ENCODE peak calls at places on chromosomes 3 and 15, in six cellular contexts. N is GM23338, U is suprapubic skin, D is endothelial cell of umbilical vein, T is stomach, V is Panc1. K is an unnamed sample. For H3K4me1, the result is how much of the 10 kb centered on the place peaks cover.

GRCh38 chr15:81410318-81410753 is 36.3 kb upstream of the TMC3 start:
- DNase-seq in N (peak), U (peak), D (peak), T (no peak), V (peak), K (no peak)

GRCh38 chr15:95247068-95247984 is 1016.0 kb downstream of the MCTP2 start:
- DNase-seq in N (no peak), U (no peak), D (peak), T (peak), V (peak), K (no peak)

GRCh38 chr15:43509923-43510229 is 7.5 kb upstream of the MAP1A start:
- DNase-seq in N (no peak), U (no peak), D (no peak), T (no peak), V (no peak), K (no peak)

GRCh38 chr3:107664614-107665013 is 141.9 kb downstream of the BBX start:
- DNase-seq in N (no peak), U (no peak), D (no peak), T (no peak), V (no peak), K (no peak)

GRCh38 chr15:65366122-65366892 is 11.5 kb downstream of the IGDCC3 start:
- DNase-seq in N (peak), U (no peak), D (no peak), T (no peak), V (no peak), K (peak)

GRCh38 chr3:72306800-72307341 is 521.9 kb upstream of the PROK2 start:
- DNase-seq in N (peak), U (no peak), D (peak), T (no peak), V (no peak), K (no peak)

GRCh38 chr3:111610612-111611054 is 15.5 kb upstream of the ZBED2 start:
- DNase-seq in N (no peak), U (no peak), D (no peak), T (no peak), V (no peak), K (no peak)

GRCh38 chr3:149830902-149831301 is 17.9 kb downstream of the RNF13 start:
- DNase-seq in N (no peak), U (no peak), D (no peak), T (no peak), V (no peak), K (no peak)

GRCh38 chr15:85690546-85691226 is 104.0 kb downstream of the KLHL25 start:
- DNase-seq in N (no peak), U (no peak), D (peak), T (no peak), V (no peak), K (no peak)

GRCh38 chr15:57640935-57641682 is 49.4 kb downstream of the MYZAP start:
- DNase-seq in N (peak), U (no peak), D (peak), T (no peak), V (no peak), K (no peak)

GRCh38 chr15:68991723-68992122 is 22.8 kb upstream of the NOX5 start:
- DNase-seq in N (no peak), U (no peak), D (no peak), T (peak), V (no peak), K (no peak)

GRCh38 chr3:152650177-152650576 is 184.8 kb upstream of the P2RY1 start:
- DNase-seq in N (no peak), U (no peak), D (no peak), T (no peak), V (no peak), K (no peak)

GRCh38 chr3:127738192-127738840 is 65.6 kb downstream of the ABTB1 start:
- DNase-seq in N (no peak), U (no peak), D (no peak), T (peak), V (no peak), K (peak)

GRCh38 chr3:128549283-128550112 is 56.5 kb upstream of the GATA2 start:
- DNase-seq in N (no peak), U (peak), D (peak), T (peak), V (no peak), K (no peak)

GRCh38 chr15:37099321-37100108 is 834 bp downstream of the MEIS2 start:
- DNase-seq in N (peak), U (no peak), D (peak), T (no peak), V (no peak), K (no peak)

GRCh38 chr3:197595470-197596185 is 39.9 kb upstream of the BDH1 start:
- DNase-seq in N (no peak), U (no peak), D (no peak), T (no peak), V (no peak), K (no peak)

GRCh38 chr15:66045542-66045941 is 176.3 kb downstream of the RAB11A start:
- DNase-seq in N (no peak), U (no peak), D (no peak), T (no peak), V (no peak), K (no peak)

GRCh38 chr15:67188551-67189218 is 65.8 kb downstream of the AAGAB start:
- DNase-seq in N (no peak), U (no peak), D (no peak), T (no peak), V (no peak), K (no peak)

GRCh38 chr3:178203152-178203551 is 333.1 kb upstream of the KCNMB2 start:
- DNase-seq in N (no peak), U (no peak), D (no peak), T (no peak), V (no peak), K (no peak)

GRCh38 chr3:140441006-140441405 is 236.9 kb upstream of the TRIM42 start:
- DNase-seq in N (no peak), U (no peak), D (peak), T (no peak), V (no peak), K (no peak)

GRCh38 chr15:32029409-32029861 is 880 bp upstream of the CHRNA7 start:
- DNase-seq in N (peak), U (no peak), D (peak), T (peak), V (no peak), K (peak)

GRCh38 chr3:112745567-112746248 is 101.0 kb downstream of the CD200R1L start:
- DNase-seq in N (no peak), U (no peak), D (no peak), T (no peak), V (no peak), K (no peak)

GRCh38 chr15:25087137-25087536 is 132.3 kb downstream of the SNRPN start:
- DNase-seq in N (no peak), U (no peak), D (no peak), T (peak), V (no peak), K (peak)

GRCh38 chr3:127991251-127991650 is 61.0 kb upstream of the SEC61A1 start:
- DNase-seq in N (no peak), U (no peak), D (no peak), T (no peak), V (no peak), K (no peak)

GRCh38 chr3:37590328-37591079 is 271.2 kb upstream of the CTDSPL start:
- DNase-seq in N (no peak), U (peak), D (no peak), T (peak), V (no peak), K (peak)

GRCh38 chr3:38346584-38347410 is at the start of gene XYLB:
- DNase-seq in N (peak), U (peak), D (peak), T (peak), V (peak), K (peak)

GRCh38 chr15:60582370-60583036 is 103.6 kb upstream of the ICE2 start:
- DNase-seq in N (no peak), U (no peak), D (peak), T (no peak), V (no peak), K (no peak)

GRCh38 chr15:40437754-40438687 is 2.7 kb upstream of the BAHD1 start:
- DNase-seq in N (peak), U (no peak), D (no peak), T (no peak), V (no peak), K (no peak)

GRCh38 chr15:40438712-40439111 is 2.0 kb upstream of the BAHD1 start:
- DNase-seq in N (no peak), U (no peak), D (no peak), T (peak), V (no peak), K (no peak)

GRCh38 chr15:40435331-40436089 is 5.2 kb upstream of the BAHD1 start:
- DNase-seq in N (no peak), U (no peak), D (no peak), T (no peak), V (no peak), K (no peak)

GRCh38 chr15:40436116-40436891 is 4.4 kb upstream of the BAHD1 start:
- DNase-seq in N (peak), U (no peak), D (no peak), T (no peak), V (no peak), K (no peak)

GRCh38 chr15:40436892-40437753 is 3.6 kb upstream of the BAHD1 start:
- DNase-seq in N (peak), U (no peak), D (no peak), T (no peak), V (no peak), K (no peak)
- H3K4me3 ChIP-seq in N (peak), U (peak), D (no peak), T (peak), V (peak), K (no peak)

GRCh38 chr3:52237659-52238172 is 1.2 kb downstream of the TWF2 start:
- DNase-seq in N (peak), U (peak), D (peak), T (peak), V (no peak), K (peak)
- TF ChIP-seq POLR2AphosphoS5 in N (no peak), U (no peak), D (peak), T (no peak), V (no peak), K (peak)

GRCh38 chr3:186966406-186966805 is 36.1 kb downstream of the ST6GAL1 start:
- DNase-seq in N (no peak), U (no peak), D (no peak), T (no peak), V (no peak), K (no peak)
- H3K4me1 ChIP-seq in N (half or more), U (under half), D (under half), T (under half), V (under half), K (half or more)

DNA sequence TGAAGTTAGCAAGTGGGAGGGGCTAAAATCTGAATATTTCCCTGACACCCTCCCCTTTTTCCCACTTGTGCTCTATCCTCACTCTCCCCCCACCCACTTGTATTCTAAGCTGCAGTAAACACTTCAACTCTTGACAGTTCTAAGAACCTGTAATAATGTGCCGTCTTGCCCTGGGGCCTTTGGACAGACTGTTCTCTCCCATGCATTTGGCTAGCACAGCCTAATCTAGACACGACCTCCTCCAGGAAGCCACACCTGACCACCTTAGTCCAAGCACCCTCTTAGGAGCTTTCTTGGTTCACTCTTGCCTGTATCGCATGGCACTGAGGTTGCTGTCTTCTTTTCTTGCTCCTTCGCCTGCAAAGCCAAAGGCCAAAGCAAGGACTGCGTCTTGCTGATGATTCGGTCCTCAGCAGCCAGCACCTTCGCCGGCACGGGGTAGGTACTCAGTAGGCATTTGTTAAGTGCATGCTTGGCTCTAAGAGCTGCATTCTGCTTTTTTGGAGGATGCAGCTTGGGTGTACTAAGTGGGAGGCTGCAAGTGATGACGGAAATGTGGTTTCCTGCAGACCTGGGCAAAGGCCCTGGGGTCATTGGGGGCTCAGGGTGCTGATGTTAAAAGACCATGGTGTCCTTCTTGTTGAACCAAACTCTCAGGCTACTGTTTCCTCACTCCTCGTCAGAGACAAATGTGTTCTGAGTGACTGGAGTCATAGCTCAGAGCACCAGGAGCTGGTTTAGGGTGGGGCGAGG is 2.0 kb upstream of the ZNF710 start:
- DNase-seq in N (no peak), U (no peak), D (no peak), T (no peak), V (no peak), K (no peak)
- H3K4me3 ChIP-seq in N (peak), U (peak), D (no peak), T (no peak), V (no peak), K (no peak)

GRCh38 chr15:93708721-93709120 is 522.6 kb upstream of the MCTP2 start:
- DNase-seq in N (no peak), U (no peak), D (no peak), T (no peak), V (no peak), K (no peak)
- TF ChIP-seq POLR2AphosphoS5 in N (no peak), U (no peak), D (no peak), T (no peak), V (no peak), K (no peak)

DNA sequence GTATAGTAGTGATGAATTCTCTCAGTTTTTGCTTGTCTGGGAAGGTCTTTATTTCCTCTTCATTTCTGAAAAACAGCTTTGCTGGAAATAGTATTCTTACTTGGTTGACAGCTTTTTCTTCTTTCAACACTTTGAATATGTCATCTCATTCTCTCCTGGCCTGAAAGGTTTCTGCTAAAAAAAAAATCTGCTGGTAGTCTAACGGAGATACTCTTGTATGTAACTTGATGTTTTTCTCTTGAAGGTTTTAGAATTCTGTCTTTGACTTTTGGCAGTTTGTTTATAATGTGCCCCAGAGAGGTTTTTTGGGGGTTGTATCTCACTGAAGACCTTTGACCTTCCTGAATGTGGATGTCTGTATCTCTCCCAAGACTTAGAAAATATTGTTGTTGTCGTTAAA is 47.0 kb downstream of the THSD4 start:
- DNase-seq in N (no peak), U (no peak), D (no peak), T (no peak), V (no peak), K (no peak)
- H3K4me1 ChIP-seq in N (under half), U (under half), D (under half), T (under half), V (under half), K (under half)

GRCh38 chr15:100880897-100881242 is 1.2 kb downstream of the ALDH1A3 start:
- DNase-seq in N (no peak), U (no peak), D (no peak), T (no peak), V (no peak), K (no peak)
- H3K4me3 ChIP-seq in N (peak), U (peak), D (no peak), T (peak), V (peak), K (no peak)

GRCh38 chr15:50848349-50848748 is 60.1 kb upstream of the AP4E1 start:
- DNase-seq in N (no peak), U (no peak), D (no peak), T (no peak), V (no peak), K (no peak)
- TF ChIP-seq POLR2AphosphoS5 in N (no peak), U (no peak), D (no peak), T (no peak), V (no peak), K (no peak)

K was measured in spleen.